ENCODE peak calls at places on chromosomes 3 and 15, in ten cellular contexts. F is nucleus accumbens; K is stimulated activated CD8-positive, alpha-beta memory T cell treated with anti-CD3 and anti-CD28 coated beads, Interleukin-4, amount 100 ng/mL, for 4 hours; Q is RWPE1; H is natural killer cell treated with Interleukin-12 subunit alpha and Interleukin-12 subunit beta and Interleukin-15 and Interleukin-18, amount 100 ng/mL, for 72 hours; D is B cell; N is NCI-H345; E is activated T-cell treated with anti-CD3 and anti-CD28 coated beads, Interleukin-2, amount 50 U/mL, for 1 hour; Z is tibial artery; M is hepatic stellate cell. O is an unnamed sample.

GRCh38 chr3:113659121-113659531 is 37.3 kb downstream of the USF3 start:
- DNase-seq in D (peak), E (no peak), F (no peak), K (no peak), N (peak), Q (no peak), Z (no peak), H (no peak), M (no peak), O (no peak)

GRCh38 chr3:134029734-134030381 is at the start of gene SLCO2A1:
- DNase-seq in D (no peak), F (peak), H (peak), N (peak), Q (peak), M (no peak), K (no peak), Z (peak), E (no peak), O (no peak)

GRCh38 chr3:43782541-43782940 is 91.8 kb downstream of the ABHD5 start:
- DNase-seq in D (no peak), F (no peak), Q (no peak), E (no peak), H (no peak), M (no peak), N (no peak), Z (no peak), K (no peak), O (no peak)

GRCh38 chr3:57160046-57160730 is 5.0 kb downstream of the IL17RD start:
- DNase-seq in F (no peak), Z (no peak), E (no peak), H (no peak), N (no peak), D (no peak), M (no peak), Q (no peak), K (no peak), O (no peak)

GRCh38 chr3:149815318-149815717 is 2.3 kb downstream of the RNF13 start:
- DNase-seq in Z (no peak), D (no peak), K (no peak), Q (no peak), H (no peak), N (no peak), F (no peak), E (no peak), M (no peak), O (peak)

GRCh38 chr3:96877510-96877909 is 63.1 kb downstream of the EPHA6 start:
- DNase-seq in M (no peak), K (no peak), Q (no peak), Z (no peak), H (no peak), E (no peak), D (no peak), N (no peak), F (no peak), O (no peak)

GRCh38 chr3:124799676-124800075 is 69.4 kb downstream of the UMPS start:
- DNase-seq in H (no peak), E (no peak), F (no peak), Z (no peak), D (no peak), Q (no peak), M (no peak), N (no peak), K (no peak), O (no peak)

GRCh38 chr3:10553586-10554235 is 48.3 kb upstream of the ATP2B2 start:
- DNase-seq in K (no peak), H (no peak), F (peak), Z (no peak), E (no peak), M (no peak), N (peak), D (no peak), Q (no peak), O (peak)

GRCh38 chr15:96388673-96389072 is 58.2 kb downstream of the NR2F2 start:
- DNase-seq in K (no peak), M (no peak), D (no peak), Z (no peak), N (no peak), Q (no peak), H (no peak), E (no peak), F (no peak), O (no peak)

GRCh38 chr3:10437272-10437994 is 68.0 kb downstream of the ATP2B2 start:
- DNase-seq in D (peak), E (peak), Z (no peak), K (peak), Q (no peak), M (peak), F (no peak), N (no peak), H (peak), O (peak)

GRCh38 chr3:127483005-127483641 is 107.4 kb downstream of the TPRA1 start:
- DNase-seq in N (no peak), D (no peak), F (no peak), Q (no peak), H (no peak), E (no peak), Z (peak), K (no peak), M (no peak), O (no peak)

GRCh38 chr3:53551324-53551723 is 56.9 kb downstream of the CACNA1D start:
- DNase-seq in D (no peak), E (no peak), H (no peak), F (no peak), M (no peak), Z (no peak), N (no peak), Q (no peak), K (no peak), O (no peak)

GRCh38 chr15:99631256-99631655 is 65.5 kb downstream of the MEF2A start:
- DNase-seq in Z (no peak), F (no peak), E (no peak), N (no peak), K (no peak), H (no peak), Q (no peak), D (peak), M (no peak), O (peak)

GRCh38 chr3:176867681-176868663 is 329.3 kb downstream of the TBL1XR1 start:
- DNase-seq in D (no peak), E (no peak), M (no peak), N (peak), H (no peak), Q (no peak), K (no peak), F (no peak), Z (no peak), O (no peak)

GRCh38 chr3:53109190-53109589 is 21.0 kb downstream of the RFT1 start:
- DNase-seq in M (no peak), F (no peak), H (no peak), K (no peak), Q (peak), E (no peak), Z (no peak), D (no peak), N (no peak), O (no peak)

GRCh38 chr3:98763814-98764691 is 913 bp downstream of the ST3GAL6 start:
- DNase-seq in Z (no peak), Q (no peak), D (no peak), M (no peak), H (no peak), E (no peak), F (no peak), N (no peak), K (no peak), O (peak)

GRCh38 chr15:80526556-80527340 is 122.6 kb downstream of the ARNT2 start:
- DNase-seq in K (no peak), E (no peak), Q (no peak), D (no peak), H (no peak), M (peak), F (no peak), Z (peak), N (no peak), O (no peak)

GRCh38 chr15:82117296-82117695 is 71.5 kb upstream of the MEX3B start:
- DNase-seq in K (no peak), D (no peak), Z (no peak), N (no peak), Q (no peak), H (no peak), M (no peak), E (no peak), F (no peak), O (no peak)

GRCh38 chr3:97942801-97943546 is 29.3 kb downstream of the RIOX2 start:
- DNase-seq in Z (no peak), H (no peak), E (no peak), Q (no peak), D (no peak), K (no peak), F (no peak), N (peak), M (no peak), O (no peak)

GRCh38 chr3:154464440-154465148 is 34.6 kb upstream of the GPR149 start:
- DNase-seq in F (no peak), M (no peak), Q (peak), D (no peak), E (no peak), H (no peak), K (no peak), Z (no peak), N (no peak), O (no peak)

GRCh38 chr15:23642413-23643044 is 5.1 kb downstream of the MAGEL2 start:
- DNase-seq in N (peak), Z (no peak), D (peak), M (peak), E (peak), F (peak), Q (peak), H (no peak), K (no peak), O (peak)

GRCh38 chr3:15081960-15082664 is 16.8 kb downstream of the RBSN start:
- DNase-seq in F (no peak), M (peak), Q (no peak), K (no peak), Z (no peak), N (no peak), E (no peak), H (no peak), D (no peak), O (peak)

GRCh38 chr15:23912191-23912590 is 225.1 kb upstream of the NDN start:
- DNase-seq in K (no peak), D (no peak), E (no peak), Q (no peak), Z (no peak), N (no peak), M (no peak), F (peak), H (no peak), O (no peak)

GRCh38 chr15:42144841-42145375 is 11.5 kb downstream of the PLA2G4F start:
- DNase-seq in Q (no peak), E (peak), H (peak), M (no peak), N (no peak), Z (no peak), F (no peak), D (no peak), K (no peak), O (no peak)

GRCh38 chr15:62566248-62566647 is 401.2 kb upstream of the C2CD4B start:
- DNase-seq in H (no peak), M (no peak), F (no peak), D (no peak), E (no peak), K (no peak), Z (no peak), Q (no peak), N (no peak), O (no peak)

GRCh38 chr3:140580746-140581145 is 97.1 kb upstream of the TRIM42 start:
- DNase-seq in D (no peak), M (no peak), Z (no peak), N (no peak), E (no peak), F (no peak), K (no peak), H (no peak), Q (no peak), O (no peak)

GRCh38 chr15:28994142-28994829 is 108.5 kb downstream of the APBA2 start:
- DNase-seq in D (no peak), K (no peak), N (no peak), Z (no peak), E (no peak), F (no peak), M (no peak), H (peak), Q (no peak), O (peak)

GRCh38 chr3:44065311-44065710 is 176.4 kb upstream of the TOPAZ1 start:
- DNase-seq in K (no peak), Q (peak), F (no peak), Z (no peak), H (no peak), D (no peak), N (peak), E (no peak), M (no peak), O (no peak)

GRCh38 chr15:100665570-100665969 is 63.2 kb downstream of the ASB7 start:
- DNase-seq in E (no peak), Z (no peak), N (no peak), M (no peak), F (no peak), H (no peak), K (no peak), D (no peak), Q (peak), O (no peak)

GRCh38 chr3:140529096-140529495 is 148.8 kb upstream of the TRIM42 start:
- DNase-seq in E (no peak), H (no peak), N (no peak), M (no peak), F (no peak), Z (no peak), K (no peak), Q (peak), D (no peak), O (no peak)

O was measured in MV-4-11.